ENCODE peak calls at places on chromosomes 2 and 18, in nine cellular contexts. One of them, this sample, is unnamed.

GRCh38 chr2:234795272-234795920 is 156.4 kb upstream of the SH3BP4 start:
- DNase-seq in neural progenitor cell: no peak
- DNase-seq in IMR-90: peak; percentile 26
- DNase-seq in brain microvascular endothelial cell: peak; percentile 63
- DNase-seq in A549: no peak
- DNase-seq in cardiac fibroblast: peak; percentile 50
- DNase-seq in AG09309: peak; percentile 5
- DNase-seq in PC-9: no peak
- DNase-seq in sigmoid colon: no peak
- DNase-seq in this sample: no peak

GRCh38 chr2:40859617-40860016 is 407.7 kb upstream of the SLC8A1 start:
- DNase-seq in neural progenitor cell: no peak
- DNase-seq in IMR-90: no peak
- DNase-seq in brain microvascular endothelial cell: no peak
- DNase-seq in A549: no peak
- DNase-seq in cardiac fibroblast: no peak
- DNase-seq in AG09309: no peak
- DNase-seq in PC-9: peak; percentile 2
- DNase-seq in sigmoid colon: no peak
- DNase-seq in this sample: no peak

GRCh38 chr2:239494578-239494977 is 93.8 kb upstream of the HDAC4 start:
- DNase-seq in neural progenitor cell: no peak
- DNase-seq in IMR-90: no peak
- DNase-seq in brain microvascular endothelial cell: no peak
- DNase-seq in A549: no peak
- DNase-seq in cardiac fibroblast: no peak
- DNase-seq in AG09309: no peak
- DNase-seq in PC-9: no peak
- DNase-seq in sigmoid colon: no peak
- DNase-seq in this sample: no peak

GRCh38 chr2:120822908-120823307 is 87.2 kb downstream of the GLI2 start:
- DNase-seq in neural progenitor cell: no peak
- DNase-seq in IMR-90: no peak
- DNase-seq in brain microvascular endothelial cell: no peak
- DNase-seq in A549: no peak
- DNase-seq in cardiac fibroblast: no peak
- DNase-seq in AG09309: no peak
- DNase-seq in PC-9: no peak
- DNase-seq in sigmoid colon: no peak
- DNase-seq in this sample: no peak

GRCh38 chr2:238299803-238300202 is 11.4 kb upstream of the PER2 start:
- DNase-seq in neural progenitor cell: no peak
- DNase-seq in IMR-90: no peak
- DNase-seq in brain microvascular endothelial cell: no peak
- DNase-seq in A549: no peak
- DNase-seq in cardiac fibroblast: no peak
- DNase-seq in AG09309: no peak
- DNase-seq in PC-9: no peak
- DNase-seq in sigmoid colon: peak; percentile 54
- DNase-seq in this sample: no peak

GRCh38 chr18:79191956-79192355 is 122.8 kb downstream of the ATP9B start:
- DNase-seq in neural progenitor cell: no peak
- DNase-seq in IMR-90: no peak
- DNase-seq in brain microvascular endothelial cell: no peak
- DNase-seq in A549: no peak
- DNase-seq in cardiac fibroblast: no peak
- DNase-seq in AG09309: no peak
- DNase-seq in PC-9: no peak
- DNase-seq in sigmoid colon: no peak
- DNase-seq in this sample: no peak

GRCh38 chr2:32711219-32711618 is 83.4 kb downstream of the TTC27 start:
- DNase-seq in neural progenitor cell: no peak
- DNase-seq in IMR-90: peak; percentile 93
- DNase-seq in brain microvascular endothelial cell: peak; percentile 72
- DNase-seq in A549: no peak
- DNase-seq in cardiac fibroblast: peak; percentile 94
- DNase-seq in AG09309: no peak
- DNase-seq in PC-9: no peak
- DNase-seq in sigmoid colon: no peak
- DNase-seq in this sample: peak; percentile 65

GRCh38 chr18:52334896-52335295 is 5.1 kb upstream of the DCC start:
- DNase-seq in neural progenitor cell: no peak
- DNase-seq in IMR-90: peak; percentile 66
- DNase-seq in brain microvascular endothelial cell: peak; percentile 52
- DNase-seq in A549: no peak
- DNase-seq in cardiac fibroblast: no peak
- DNase-seq in AG09309: no peak
- DNase-seq in PC-9: no peak
- DNase-seq in sigmoid colon: no peak
- DNase-seq in this sample: no peak

GRCh38 chr2:230068658-230069080 is at the start of gene SLC16A14:
- DNase-seq in neural progenitor cell: peak; percentile 52
- DNase-seq in IMR-90: peak; percentile 52
- DNase-seq in brain microvascular endothelial cell: peak; percentile 53
- DNase-seq in A549: peak; percentile 7
- DNase-seq in cardiac fibroblast: peak; percentile 62
- DNase-seq in AG09309: no peak
- DNase-seq in PC-9: peak; percentile 20
- DNase-seq in sigmoid colon: no peak
- DNase-seq in this sample: no peak

GRCh38 chr2:138059487-138059886 is 95.2 kb downstream of the HNMT start:
- DNase-seq in neural progenitor cell: no peak
- DNase-seq in IMR-90: no peak
- DNase-seq in brain microvascular endothelial cell: peak; percentile 89
- DNase-seq in A549: no peak
- DNase-seq in cardiac fibroblast: peak; percentile 72
- DNase-seq in AG09309: no peak
- DNase-seq in PC-9: no peak
- DNase-seq in sigmoid colon: no peak
- DNase-seq in this sample: no peak

GRCh38 chr2:197871780-197872456 is 67.5 kb downstream of the PLCL1 start:
- DNase-seq in neural progenitor cell: peak; percentile 30
- DNase-seq in IMR-90: no peak
- DNase-seq in brain microvascular endothelial cell: no peak
- DNase-seq in A549: no peak
- DNase-seq in cardiac fibroblast: no peak
- DNase-seq in AG09309: no peak
- DNase-seq in PC-9: no peak
- DNase-seq in sigmoid colon: no peak
- DNase-seq in this sample: no peak

GRCh38 chr2:69715964-69716363 is 26.0 kb upstream of the ANXA4 start:
- DNase-seq in neural progenitor cell: no peak
- DNase-seq in IMR-90: peak; percentile 61
- DNase-seq in brain microvascular endothelial cell: peak; percentile 79
- DNase-seq in A549: no peak
- DNase-seq in cardiac fibroblast: peak; percentile 76
- DNase-seq in AG09309: no peak
- DNase-seq in PC-9: no peak
- DNase-seq in sigmoid colon: no peak
- DNase-seq in this sample: no peak

GRCh38 chr2:46538393-46538792 is 59.0 kb downstream of the TMEM247 start:
- DNase-seq in neural progenitor cell: no peak
- DNase-seq in IMR-90: peak; percentile 32
- DNase-seq in brain microvascular endothelial cell: no peak
- DNase-seq in A549: no peak
- DNase-seq in cardiac fibroblast: peak; percentile 58
- DNase-seq in AG09309: no peak
- DNase-seq in PC-9: no peak
- DNase-seq in sigmoid colon: no peak
- DNase-seq in this sample: no peak

GRCh38 chr2:235106874-235107639 is 155.2 kb downstream of the SH3BP4 start:
- DNase-seq in neural progenitor cell: peak; percentile 84
- DNase-seq in IMR-90: peak; percentile 76
- DNase-seq in brain microvascular endothelial cell: peak; percentile 72
- DNase-seq in A549: peak; percentile 81
- DNase-seq in cardiac fibroblast: peak; percentile 83
- DNase-seq in AG09309: peak; percentile 40
- DNase-seq in PC-9: peak; percentile 78
- DNase-seq in sigmoid colon: peak; percentile 71
- DNase-seq in this sample: no peak

GRCh38 chr18:48859311-48860275 is 91.2 kb downstream of the SMAD7 start:
- DNase-seq in neural progenitor cell: peak; percentile 92
- DNase-seq in IMR-90: no peak
- DNase-seq in brain microvascular endothelial cell: no peak
- DNase-seq in A549: no peak
- DNase-seq in cardiac fibroblast: no peak
- DNase-seq in AG09309: no peak
- DNase-seq in PC-9: no peak
- DNase-seq in sigmoid colon: no peak
- DNase-seq in this sample: no peak

GRCh38 chr18:5851998-5852397 is 43.3 kb downstream of the TMEM200C start:
- DNase-seq in neural progenitor cell: no peak
- DNase-seq in IMR-90: no peak
- DNase-seq in brain microvascular endothelial cell: no peak
- DNase-seq in A549: no peak
- DNase-seq in cardiac fibroblast: no peak
- DNase-seq in AG09309: no peak
- DNase-seq in PC-9: no peak
- DNase-seq in sigmoid colon: no peak
- DNase-seq in this sample: no peak
- TF ChIP-seq CTCF in neural progenitor cell: peak; percentile 46
- TF ChIP-seq CTCF in IMR-90: peak; percentile 19
- TF ChIP-seq CTCF in brain microvascular endothelial cell: no peak
- TF ChIP-seq CTCF in A549: peak; percentile 13
- TF ChIP-seq CTCF in cardiac fibroblast: no peak
- TF ChIP-seq CTCF in AG09309: no peak
- TF ChIP-seq CTCF in PC-9: no peak
- TF ChIP-seq CTCF in sigmoid colon: no peak
- TF ChIP-seq CTCF in this sample: peak; percentile 30

GRCh38 chr2:145750074-145750473 is 1230.2 kb upstream of the ZEB2 start:
- DNase-seq in neural progenitor cell: no peak
- DNase-seq in IMR-90: no peak
- DNase-seq in brain microvascular endothelial cell: no peak
- DNase-seq in A549: no peak
- DNase-seq in cardiac fibroblast: no peak
- DNase-seq in AG09309: no peak
- DNase-seq in PC-9: no peak
- DNase-seq in sigmoid colon: no peak
- DNase-seq in this sample: no peak

GRCh38 chr2:145751155-145751554 is 1231.2 kb upstream of the ZEB2 start:
- DNase-seq in neural progenitor cell: no peak
- DNase-seq in IMR-90: no peak
- DNase-seq in brain microvascular endothelial cell: no peak
- DNase-seq in A549: no peak
- DNase-seq in cardiac fibroblast: peak; percentile 23
- DNase-seq in AG09309: no peak
- DNase-seq in PC-9: no peak
- DNase-seq in sigmoid colon: no peak
- DNase-seq in this sample: no peak

GRCh38 chr2:145752091-145752806 is 1232.3 kb upstream of the ZEB2 start:
- DNase-seq in neural progenitor cell: peak; percentile 74
- DNase-seq in IMR-90: peak; percentile 89
- DNase-seq in brain microvascular endothelial cell: peak; percentile 70
- DNase-seq in A549: peak; percentile 3
- DNase-seq in cardiac fibroblast: peak; percentile 93
- DNase-seq in AG09309: peak; percentile 61
- DNase-seq in PC-9: peak; percentile 41
- DNase-seq in sigmoid colon: no peak
- DNase-seq in this sample: peak; percentile 66

GRCh38 chr2:145750617-145751016 is 1230.7 kb upstream of the ZEB2 start:
- DNase-seq in neural progenitor cell: no peak
- DNase-seq in IMR-90: no peak
- DNase-seq in brain microvascular endothelial cell: no peak
- DNase-seq in A549: no peak
- DNase-seq in cardiac fibroblast: no peak
- DNase-seq in AG09309: no peak
- DNase-seq in PC-9: no peak
- DNase-seq in sigmoid colon: no peak
- DNase-seq in this sample: no peak

GRCh38 chr2:145751634-145752033 is 1231.7 kb upstream of the ZEB2 start:
- DNase-seq in neural progenitor cell: no peak
- DNase-seq in IMR-90: peak; percentile 60
- DNase-seq in brain microvascular endothelial cell: peak; percentile 68
- DNase-seq in A549: no peak
- DNase-seq in cardiac fibroblast: peak; percentile 84
- DNase-seq in AG09309: no peak
- DNase-seq in PC-9: peak; percentile 2
- DNase-seq in sigmoid colon: no peak
- DNase-seq in this sample: no peak
- H3K4me3 ChIP-seq in neural progenitor cell: no peak overlapping the region
- H3K4me3 ChIP-seq in IMR-90: no peak overlapping the region
- H3K4me3 ChIP-seq in brain microvascular endothelial cell: no peak overlapping the region
- H3K4me3 ChIP-seq in A549: no peak overlapping the region
- H3K4me3 ChIP-seq in cardiac fibroblast: no peak overlapping the region
- H3K4me3 ChIP-seq in AG09309: no peak overlapping the region
- H3K4me3 ChIP-seq in PC-9: no peak overlapping the region
- H3K4me3 ChIP-seq in sigmoid colon: no peak overlapping the region
- H3K4me3 ChIP-seq in this sample: no peak overlapping the region

GRCh38 chr2:111618577-111618930 is 265.4 kb downstream of the ANAPC1 start:
- DNase-seq in neural progenitor cell: no peak
- DNase-seq in IMR-90: no peak
- DNase-seq in brain microvascular endothelial cell: no peak
- DNase-seq in A549: no peak
- DNase-seq in cardiac fibroblast: peak; percentile 48
- DNase-seq in AG09309: no peak
- DNase-seq in PC-9: no peak
- DNase-seq in sigmoid colon: no peak
- DNase-seq in this sample: no peak

GRCh38 chr2:111617804-111618576 is 266.0 kb downstream of the ANAPC1 start:
- DNase-seq in neural progenitor cell: no peak
- DNase-seq in IMR-90: no peak
- DNase-seq in brain microvascular endothelial cell: no peak
- DNase-seq in A549: no peak
- DNase-seq in cardiac fibroblast: peak; percentile 27
- DNase-seq in AG09309: no peak
- DNase-seq in PC-9: peak; percentile 63
- DNase-seq in sigmoid colon: no peak
- DNase-seq in this sample: no peak

GRCh38 chr2:111616651-111617218 is 267.3 kb downstream of the ANAPC1 start:
- DNase-seq in neural progenitor cell: no peak
- DNase-seq in IMR-90: no peak
- DNase-seq in brain microvascular endothelial cell: no peak
- DNase-seq in A549: no peak
- DNase-seq in cardiac fibroblast: no peak
- DNase-seq in AG09309: no peak
- DNase-seq in PC-9: no peak
- DNase-seq in sigmoid colon: no peak
- DNase-seq in this sample: no peak

GRCh38 chr2:111617299-111617803 is 266.6 kb downstream of the ANAPC1 start:
- DNase-seq in neural progenitor cell: no peak
- DNase-seq in IMR-90: peak; percentile 61
- DNase-seq in brain microvascular endothelial cell: no peak
- DNase-seq in A549: no peak
- DNase-seq in cardiac fibroblast: peak; percentile 52
- DNase-seq in AG09309: no peak
- DNase-seq in PC-9: peak; percentile 12
- DNase-seq in sigmoid colon: no peak
- DNase-seq in this sample: peak; percentile 48

GRCh38 chr2:111618953-111619902 is 264.8 kb downstream of the ANAPC1 start:
- DNase-seq in neural progenitor cell: peak; percentile 17
- DNase-seq in IMR-90: no peak
- DNase-seq in brain microvascular endothelial cell: no peak
- DNase-seq in A549: no peak
- DNase-seq in cardiac fibroblast: peak; percentile 28
- DNase-seq in AG09309: no peak
- DNase-seq in PC-9: no peak
- DNase-seq in sigmoid colon: no peak
- DNase-seq in this sample: no peak
- TF ChIP-seq CTCF in neural progenitor cell: peak; percentile 34
- TF ChIP-seq CTCF in IMR-90: no peak
- TF ChIP-seq CTCF in brain microvascular endothelial cell: peak; percentile 48
- TF ChIP-seq CTCF in A549: peak; percentile 32
- TF ChIP-seq CTCF in cardiac fibroblast: no peak
- TF ChIP-seq CTCF in AG09309: no peak
- TF ChIP-seq CTCF in PC-9: no peak
- TF ChIP-seq CTCF in sigmoid colon: no peak
- TF ChIP-seq CTCF in this sample: peak; percentile 31

GRCh38 chr2:4404363-4404762 is 701.0 kb downstream of the DCDC2C start:
- DNase-seq in neural progenitor cell: no peak
- DNase-seq in IMR-90: no peak
- DNase-seq in brain microvascular endothelial cell: no peak
- DNase-seq in A549: no peak
- DNase-seq in cardiac fibroblast: no peak
- DNase-seq in AG09309: no peak
- DNase-seq in PC-9: no peak
- DNase-seq in sigmoid colon: no peak
- DNase-seq in this sample: no peak
- H3K4me3 ChIP-seq in neural progenitor cell: no peak overlapping the region
- H3K4me3 ChIP-seq in IMR-90: no peak overlapping the region
- H3K4me3 ChIP-seq in brain microvascular endothelial cell: no peak overlapping the region
- H3K4me3 ChIP-seq in A549: no peak overlapping the region
- H3K4me3 ChIP-seq in cardiac fibroblast: no peak overlapping the region
- H3K4me3 ChIP-seq in AG09309: no peak overlapping the region
- H3K4me3 ChIP-seq in PC-9: no peak overlapping the region
- H3K4me3 ChIP-seq in sigmoid colon: no peak overlapping the region
- H3K4me3 ChIP-seq in this sample: no peak overlapping the region